ENCODE peak calls at places on chromosomes 4 and X, in ten cellular contexts. C, Z, L, I, F, G, E, Q, W and S are unnamed samples.

GRCh38 chr4:3767569-3768288 is 1.5 kb downstream of the ADRA2C start:
- DNase-seq in C (no peak), Z (no peak), L (no peak), I (no peak), F (no peak), G (peak; percentile 84), E (no peak), Q (no peak), W (peak; percentile 26), S (no peak)

GRCh38 chr4:134952305-134952704 is 750.7 kb upstream of the PABPC4L start:
- DNase-seq in C (no peak), Z (no peak), L (no peak), I (no peak), F (no peak), G (no peak), E (no peak), Q (no peak), W (no peak), S (no peak)

GRCh38 chrX:101958139-101958538 is 26.3 kb upstream of the ZMAT1 start:
- DNase-seq in C (no peak), Z (no peak), L (no peak), I (no peak), F (no peak), G (no peak), E (no peak), Q (no peak), W (no peak), S (no peak)

GRCh38 chr4:6453688-6453990 is 18.8 kb downstream of the PPP2R2C start:
- DNase-seq in C (no peak), Z (no peak), L (no peak), I (no peak), F (no peak), G (no peak), E (no peak), Q (no peak), W (no peak), S (no peak)

GRCh38 chr4:10587697-10588096 is 96.9 kb downstream of the CLNK start:
- DNase-seq in C (no peak), Z (no peak), L (no peak), I (no peak), F (peak; percentile 58), G (no peak), E (no peak), Q (no peak), W (no peak), S (no peak)

GRCh38 chr4:15234101-15234500 is 193.7 kb upstream of the C1QTNF7 start:
- DNase-seq in C (no peak), Z (no peak), L (no peak), I (no peak), F (no peak), G (peak; percentile 29), E (peak; percentile 56), Q (no peak), W (no peak), S (no peak)

GRCh38 chr4:127505203-127505602 is 127.6 kb upstream of the INTU start:
- DNase-seq in C (no peak), Z (no peak), L (no peak), I (no peak), F (no peak), G (peak; percentile 31), E (no peak), Q (no peak), W (no peak), S (no peak)

GRCh38 chr4:183823394-183823793 is 81.7 kb upstream of the STOX2 start:
- DNase-seq in C (peak; percentile 78), Z (no peak), L (peak; percentile 57), I (no peak), F (no peak), G (no peak), E (peak; percentile 63), Q (no peak), W (no peak), S (no peak)

GRCh38 chr4:166957451-166957850 is 276.8 kb downstream of the SPOCK3 start:
- DNase-seq in C (no peak), Z (no peak), L (no peak), I (no peak), F (no peak), G (no peak), E (no peak), Q (no peak), W (no peak), S (no peak)

GRCh38 chrX:2690856-2691542 is at the start of gene CD99:
- DNase-seq in C (peak; percentile 92), Z (peak; percentile 93), L (peak; percentile 94), I (no peak), F (no peak), G (peak; percentile 96), E (peak; percentile 81), Q (no peak), W (no peak), S (peak; percentile 89)